ENCODE peak calls at places on chromosome 7, in four cellular contexts. N, H, D and A are unnamed samples.

GRCh38 chr7:137820677-137821420 is 25.9 kb downstream of the DGKI start:
- DNase-seq in N (peak), H (peak), D (peak), A (no peak)

GRCh38 chr7:150311146-150311545 is 12.0 kb upstream of the LRRC61 start:
- DNase-seq in N (no peak), H (no peak), D (no peak), A (no peak)

GRCh38 chr7:69739182-69739581 is 140.9 kb downstream of the AUTS2 start:
- DNase-seq in N (peak), H (no peak), D (no peak), A (no peak)

GRCh38 chr7:36796850-36797618 is 72.7 kb upstream of the AOAH start:
- DNase-seq in N (no peak), H (no peak), D (no peak), A (no peak)

GRCh38 chr7:151695856-151696555 is 176.3 kb upstream of the RHEB start:
- DNase-seq in N (no peak), H (no peak), D (no peak), A (no peak)

GRCh38 chr7:17095951-17096350 is 202.5 kb upstream of the AHR start:
- DNase-seq in N (no peak), H (no peak), D (no peak), A (no peak)

GRCh38 chr7:101816499-101817030 is 861 bp upstream of the CUX1 start:
- DNase-seq in N (peak), H (peak), D (peak), A (peak)

GRCh38 chr7:158315326-158315725 is 272.3 kb downstream of the PTPRN2 start:
- DNase-seq in N (no peak), H (no peak), D (no peak), A (no peak)

GRCh38 chr7:25658375-25658774 is 430.1 kb upstream of the NPVF start:
- DNase-seq in N (no peak), H (no peak), D (no peak), A (no peak)

GRCh38 chr7:43674559-43675436 is 54.5 kb downstream of the COA1 start:
- DNase-seq in N (peak), H (peak), D (no peak), A (no peak)

GRCh38 chr7:4631021-4631663 is 51.0 kb upstream of the FOXK1 start:
- DNase-seq in N (no peak), H (no peak), D (no peak), A (no peak)

GRCh38 chr7:4629287-4629905 is 52.7 kb upstream of the FOXK1 start:
- DNase-seq in N (no peak), H (no peak), D (no peak), A (no peak)

GRCh38 chr7:4634166-4634565 is 47.9 kb upstream of the FOXK1 start:
- DNase-seq in N (no peak), H (peak), D (no peak), A (no peak)

GRCh38 chr7:4633012-4633411 is 49.1 kb upstream of the FOXK1 start:
- DNase-seq in N (no peak), H (peak), D (no peak), A (no peak)

DNA sequence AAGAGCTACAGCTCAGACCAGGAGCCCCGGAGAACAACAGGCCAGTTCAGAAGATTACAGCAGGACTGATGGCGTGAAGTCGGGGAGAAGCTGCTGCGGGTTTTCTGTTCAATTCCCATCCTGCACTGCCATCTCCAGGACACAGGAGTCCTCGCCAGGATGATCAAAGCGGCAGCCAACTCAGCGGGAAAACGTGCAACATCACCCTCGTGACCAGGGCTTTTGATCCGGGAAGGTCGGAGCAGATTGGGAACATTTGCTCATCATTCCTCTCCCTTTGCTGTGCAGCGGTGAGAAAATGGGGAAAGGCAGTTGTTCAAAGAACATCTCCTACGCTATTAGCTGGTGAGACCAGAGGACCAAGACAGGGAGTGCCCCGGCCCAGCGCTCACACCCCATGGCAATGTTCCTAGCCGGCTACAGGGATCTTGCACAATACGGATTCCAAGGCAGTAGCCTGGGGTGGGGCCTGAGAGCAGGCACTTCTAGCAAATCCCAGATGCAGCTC is 50.4 kb upstream of the FOXK1 start:
- DNase-seq in N (peak), H (peak), D (peak), A (no peak)
- TF ChIP-seq CTCF in N (peak), H (peak), D (no peak), A (no peak)

GRCh38 chr7:142185069-142185468 is 72.8 kb downstream of the PRSS58 start:
- DNase-seq in N (no peak), H (no peak), D (no peak), A (no peak)

GRCh38 chr7:142188159-142188558 is 69.7 kb downstream of the PRSS58 start:
- DNase-seq in N (no peak), H (peak), D (no peak), A (no peak)

GRCh38 chr7:142194201-142194600 is 63.7 kb downstream of the PRSS58 start:
- DNase-seq in N (no peak), H (no peak), D (no peak), A (no peak)

GRCh38 chr7:142188846-142189245 is 69.0 kb downstream of the PRSS58 start:
- DNase-seq in N (no peak), H (peak), D (no peak), A (no peak)
- TF ChIP-seq CTCF in N (peak), H (peak), D (no peak), A (no peak)

GRCh38 chr7:40978047-40978446 is 724.8 kb downstream of the INHBA start:
- DNase-seq in N (no peak), H (no peak), D (no peak), A (no peak)

GRCh38 chr7:40977533-40977932 is 725.4 kb downstream of the INHBA start:
- DNase-seq in N (no peak), H (no peak), D (no peak), A (no peak)

GRCh38 chr7:40983106-40983505 is 719.8 kb downstream of the INHBA start:
- DNase-seq in N (no peak), H (peak), D (no peak), A (no peak)

GRCh38 chr7:40979296-40979695 is 723.6 kb downstream of the INHBA start:
- DNase-seq in N (no peak), H (peak), D (no peak), A (no peak)
- TF ChIP-seq CTCF in N (no peak), H (no peak), D (no peak), A (no peak)

GRCh38 chr7:155337946-155338631 is 40.4 kb downstream of the INSIG1 start:
- DNase-seq in N (no peak), H (no peak), D (no peak), A (no peak)

GRCh38 chr7:155336812-155337602 is 39.3 kb downstream of the INSIG1 start:
- DNase-seq in N (peak), H (no peak), D (peak), A (no peak)

GRCh38 chr7:155339474-155339873 is 41.8 kb downstream of the INSIG1 start:
- DNase-seq in N (no peak), H (no peak), D (no peak), A (no peak)

GRCh38 chr7:155340071-155340531 is 42.4 kb downstream of the INSIG1 start:
- DNase-seq in N (no peak), H (no peak), D (no peak), A (no peak)

DNA sequence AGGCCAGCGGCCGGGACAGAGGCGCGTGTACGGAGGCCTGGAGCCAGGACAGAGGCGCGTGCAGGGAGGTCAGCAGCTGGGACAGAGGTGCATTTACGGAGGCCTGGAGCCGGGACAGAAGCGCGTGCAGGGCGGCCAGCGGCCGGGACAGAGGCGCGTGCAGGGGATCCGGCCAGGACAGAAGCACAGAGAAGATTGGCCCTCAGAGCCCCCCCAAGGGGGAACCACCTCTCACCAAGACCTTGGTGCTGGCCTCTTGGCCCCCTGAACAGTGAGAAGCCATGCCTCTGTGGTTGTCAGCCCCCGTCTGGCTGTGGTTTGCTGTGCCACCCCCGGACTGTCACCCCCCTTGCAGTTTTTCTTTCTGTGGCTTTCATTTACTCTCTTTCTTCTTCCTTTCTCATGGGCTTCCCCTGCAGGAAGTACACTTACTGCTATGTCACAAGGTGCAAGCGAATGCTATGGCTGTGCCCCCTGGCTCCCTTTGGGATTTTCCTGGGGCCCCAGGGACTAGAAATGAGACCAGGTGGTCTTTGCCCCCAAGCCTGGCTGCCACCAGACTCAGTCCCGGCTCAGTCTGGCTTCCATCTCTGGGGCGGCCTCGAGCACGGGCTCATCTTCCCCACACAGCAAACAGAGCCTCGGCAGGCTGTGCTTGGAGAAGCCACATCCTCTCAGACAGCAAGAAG is 41.1 kb downstream of the INSIG1 start:
- DNase-seq in N (no peak), H (no peak), D (no peak), A (no peak)
- TF ChIP-seq CTCF in N (no peak), H (no peak), D (no peak), A (no peak)

DNA sequence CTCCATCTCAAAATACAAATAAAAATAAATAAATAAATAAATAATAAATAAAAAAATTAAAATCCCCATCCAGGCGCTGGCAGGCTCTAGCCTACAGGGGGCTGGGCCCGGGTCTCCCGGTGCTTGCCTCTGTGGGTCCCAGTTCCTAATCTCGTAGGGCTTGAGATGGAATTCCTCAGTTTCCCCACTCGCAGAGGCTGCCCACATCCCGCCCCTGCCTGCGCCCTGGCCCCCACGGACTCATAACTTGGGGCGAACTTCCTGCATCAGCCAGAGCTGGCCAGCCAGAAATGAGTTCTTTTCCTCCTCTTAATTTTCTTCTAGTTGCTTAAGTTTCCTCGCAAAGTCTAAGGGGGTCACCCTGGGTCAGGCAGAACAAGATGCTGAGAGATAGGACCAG is 22.0 kb upstream of the SRRM3 start:
- DNase-seq in N (no peak), H (no peak), D (no peak), A (no peak)
- TF ChIP-seq CTCF in N (no peak), H (no peak), D (no peak), A (no peak)

DNA sequence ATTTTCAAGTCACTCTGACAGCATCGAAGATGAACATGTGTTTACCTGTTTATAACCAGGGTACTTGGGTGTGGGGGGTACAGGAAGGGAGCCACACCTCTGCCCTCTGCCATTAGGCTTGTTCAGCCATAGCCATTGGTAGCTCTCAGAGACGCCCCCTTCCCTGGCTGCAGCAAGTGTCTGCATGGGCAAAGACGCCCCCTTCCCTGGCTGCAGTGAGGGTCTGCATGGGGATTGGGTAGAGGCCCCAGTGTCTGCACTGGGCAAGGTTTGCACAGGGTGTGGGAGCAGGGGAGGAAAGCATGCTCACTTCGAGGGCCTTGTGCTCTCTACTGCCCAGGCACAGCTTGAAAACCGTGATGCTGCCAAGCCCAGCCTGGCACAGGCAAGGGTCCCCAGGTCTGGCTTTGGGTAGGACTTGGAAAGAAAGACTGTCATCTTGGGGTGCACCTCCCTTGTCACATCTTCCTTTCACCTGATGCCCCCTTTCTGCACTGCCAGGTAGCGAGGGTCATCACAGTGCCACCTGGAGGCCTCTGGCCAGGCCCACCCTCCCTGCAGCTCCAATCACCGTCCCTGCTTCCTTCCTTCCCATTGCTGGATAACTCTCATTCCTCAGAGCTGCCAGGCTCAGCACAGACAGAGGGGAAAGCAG is 3.7 kb downstream of the TMEM225B start:
- DNase-seq in N (no peak), H (no peak), D (no peak), A (no peak)
- TF ChIP-seq CTCF in N (no peak), H (no peak), D (no peak), A (no peak)

GRCh38 chr7:29167721-29168120 is 21.4 kb upstream of the CPVL start:
- DNase-seq in N (no peak), H (no peak), D (no peak), A (no peak)

GRCh38 chr7:29173458-29173857 is 21.1 kb upstream of the CHN2 start:
- DNase-seq in N (no peak), H (no peak), D (no peak), A (no peak)

DNA sequence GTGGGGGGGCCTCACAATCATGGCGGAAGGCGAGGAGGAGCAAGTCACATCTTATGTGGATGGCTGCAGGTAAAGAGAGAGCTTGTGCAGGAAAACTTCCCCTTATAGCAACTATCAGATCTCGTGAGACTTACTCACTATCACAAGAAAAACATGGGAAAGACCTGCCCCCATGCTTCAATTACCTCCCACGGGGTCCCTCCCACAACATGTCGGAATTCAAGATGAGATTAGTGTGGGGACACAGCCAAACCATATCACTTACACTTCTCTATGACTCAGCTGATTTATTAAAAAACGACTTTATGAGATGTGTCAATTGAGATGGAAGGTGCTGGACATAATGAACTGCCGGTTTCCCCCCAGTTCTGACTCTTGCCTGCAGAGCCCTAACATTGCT is 23.8 kb upstream of the CHN2 start:
- DNase-seq in N (no peak), H (no peak), D (no peak), A (no peak)
- TF ChIP-seq CTCF in N (no peak), H (no peak), D (no peak), A (no peak)